ENCODE peak calls at places on chromosomes 13 and 19, in five cellular contexts. One of them, this sample, is unnamed. For H3K27me3, the result is how much of the 10 kb centered on the place peaks cover.

GRCh38 chr19:10114651-10115391 is 3.3 kb downstream of the P2RY11 start:
- DNase-seq in AG04450: no peak
- DNase-seq in fibroblast of lung: no peak
- DNase-seq in H9: no peak
- DNase-seq in cardiac muscle cell: no peak
- DNase-seq in this sample: no peak

GRCh38 chr13:99393791-99394735 is 86.9 kb upstream of the GPR183 start:
- DNase-seq in AG04450: no peak
- DNase-seq in fibroblast of lung: no peak
- DNase-seq in H9: no peak
- DNase-seq in cardiac muscle cell: no peak
- DNase-seq in this sample: no peak

GRCh38 chr19:14979498-14980255 is at the start of gene SLC1A6:
- DNase-seq in AG04450: no peak
- DNase-seq in fibroblast of lung: no peak
- DNase-seq in H9: peak
- DNase-seq in cardiac muscle cell: peak
- DNase-seq in this sample: no peak

GRCh38 chr19:10876459-10877240 is 5.3 kb downstream of the CARM1 start:
- DNase-seq in AG04450: no peak
- DNase-seq in fibroblast of lung: no peak
- DNase-seq in H9: no peak
- DNase-seq in cardiac muscle cell: no peak
- DNase-seq in this sample: no peak

GRCh38 chr13:107765724-107766436 is 449.5 kb downstream of the LIG4 start:
- DNase-seq in AG04450: no peak
- DNase-seq in fibroblast of lung: no peak
- DNase-seq in H9: no peak
- DNase-seq in cardiac muscle cell: no peak
- DNase-seq in this sample: no peak

GRCh38 chr19:17329768-17330545 is 4.7 kb downstream of the ANO8 start:
- DNase-seq in AG04450: no peak
- DNase-seq in fibroblast of lung: no peak
- DNase-seq in H9: no peak
- DNase-seq in cardiac muscle cell: no peak
- DNase-seq in this sample: no peak

GRCh38 chr19:15300533-15301194 is 31.7 kb downstream of the BRD4 start:
- DNase-seq in AG04450: peak
- DNase-seq in fibroblast of lung: peak
- DNase-seq in H9: no peak
- DNase-seq in cardiac muscle cell: no peak
- DNase-seq in this sample: peak

GRCh38 chr13:73618275-73618865 is 515.8 kb downstream of the KLF12 start:
- DNase-seq in AG04450: no peak
- DNase-seq in fibroblast of lung: no peak
- DNase-seq in H9: no peak
- DNase-seq in cardiac muscle cell: no peak
- DNase-seq in this sample: no peak

GRCh38 chr13:101475536-101475935 is 23.1 kb downstream of the ITGBL1 start:
- DNase-seq in AG04450: no peak
- DNase-seq in fibroblast of lung: no peak
- DNase-seq in H9: no peak
- DNase-seq in cardiac muscle cell: no peak
- DNase-seq in this sample: no peak

GRCh38 chr19:37983916-37984315 is 76.9 kb downstream of the SIPA1L3 start:
- DNase-seq in AG04450: no peak
- DNase-seq in fibroblast of lung: no peak
- DNase-seq in H9: no peak
- DNase-seq in cardiac muscle cell: no peak
- DNase-seq in this sample: no peak

DNA sequence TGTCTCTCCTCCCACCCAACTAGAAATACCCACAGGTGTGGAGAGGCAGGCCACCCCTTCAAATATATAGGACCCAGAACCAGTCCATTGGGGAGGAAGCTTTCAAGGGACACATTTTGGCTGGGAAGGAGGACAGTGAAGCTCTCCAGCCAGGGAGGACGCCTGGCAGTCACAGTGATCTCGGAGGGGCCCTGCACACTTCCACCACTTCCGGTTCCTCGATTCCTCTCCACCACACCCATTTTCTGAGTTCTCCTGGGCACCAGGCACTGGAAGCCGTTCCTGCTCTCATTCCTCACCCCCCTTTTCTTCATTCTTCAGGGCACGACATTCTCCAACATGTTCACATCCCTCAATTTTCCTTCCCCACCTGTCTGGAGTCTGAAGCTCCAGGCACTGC is 30.4 kb upstream of the CEACAM21 start:
- DNase-seq in AG04450: no peak
- DNase-seq in fibroblast of lung: no peak
- DNase-seq in H9: no peak
- DNase-seq in cardiac muscle cell: no peak
- DNase-seq in this sample: no peak
- H3K27me3 ChIP-seq in AG04450: under half
- H3K27me3 ChIP-seq in fibroblast of lung: under half
- H3K27me3 ChIP-seq in H9: under half
- H3K27me3 ChIP-seq in cardiac muscle cell: under half
- H3K27me3 ChIP-seq in this sample: under half

DNA sequence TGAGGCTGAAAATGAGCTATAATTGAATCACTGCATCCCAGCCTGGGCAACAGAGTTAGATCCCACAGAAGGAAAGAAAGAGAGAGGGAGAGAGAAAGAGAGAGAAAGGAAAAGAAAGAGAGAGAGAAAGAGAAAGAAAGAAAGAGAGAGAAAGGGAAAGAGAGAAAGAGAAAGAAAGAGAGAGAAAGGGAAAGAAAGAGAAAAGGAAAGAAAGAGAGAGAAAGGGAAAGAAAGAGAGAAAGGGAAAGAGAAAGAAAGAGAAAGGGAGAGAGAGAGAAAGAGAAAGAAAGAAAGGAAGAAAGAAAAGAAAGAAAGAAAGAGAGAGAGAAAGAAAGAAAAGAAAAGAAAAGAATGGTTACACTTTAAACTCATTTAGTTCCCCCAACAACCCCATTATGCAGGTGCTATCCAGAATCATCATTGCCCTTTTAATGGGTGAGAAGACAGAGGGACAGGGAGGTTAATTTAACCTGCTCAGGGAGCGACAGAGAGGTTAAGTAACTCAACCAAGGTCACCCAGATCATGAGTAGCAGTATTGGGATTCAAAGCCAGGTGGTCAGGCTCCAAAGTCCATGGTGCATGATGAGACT is 10.2 kb upstream of the DPP9 start:
- DNase-seq in AG04450: no peak
- DNase-seq in fibroblast of lung: no peak
- DNase-seq in H9: no peak
- DNase-seq in cardiac muscle cell: no peak
- DNase-seq in this sample: no peak
- TF ChIP-seq CTCF in AG04450: no peak
- TF ChIP-seq CTCF in fibroblast of lung: no peak
- TF ChIP-seq CTCF in H9: no peak
- TF ChIP-seq CTCF in cardiac muscle cell: no peak
- TF ChIP-seq CTCF in this sample: no peak

GRCh38 chr19:1675633-1676350 is 23.4 kb upstream of the TCF3 start:
- DNase-seq in AG04450: no peak
- DNase-seq in fibroblast of lung: no peak
- DNase-seq in H9: peak
- DNase-seq in cardiac muscle cell: peak
- DNase-seq in this sample: no peak
- H3K27me3 ChIP-seq in AG04450: half or more
- H3K27me3 ChIP-seq in fibroblast of lung: under half
- H3K27me3 ChIP-seq in H9: under half
- H3K27me3 ChIP-seq in cardiac muscle cell: under half
- H3K27me3 ChIP-seq in this sample: half or more

GRCh38 chr19:12938054-12938535 is 314 bp upstream of the CALR start:
- DNase-seq in AG04450: peak
- DNase-seq in fibroblast of lung: peak
- DNase-seq in H9: peak
- DNase-seq in cardiac muscle cell: peak
- DNase-seq in this sample: peak
- TF ChIP-seq CTCF in AG04450: no peak
- TF ChIP-seq CTCF in fibroblast of lung: no peak
- TF ChIP-seq CTCF in H9: no peak
- TF ChIP-seq CTCF in cardiac muscle cell: peak
- TF ChIP-seq CTCF in this sample: peak

GRCh38 chr19:42693760-42694350 is 46.4 kb downstream of the PSG3 start:
- DNase-seq in AG04450: peak
- DNase-seq in fibroblast of lung: peak
- DNase-seq in H9: no peak
- DNase-seq in cardiac muscle cell: no peak
- DNase-seq in this sample: peak
- H3K27me3 ChIP-seq in AG04450: under half
- H3K27me3 ChIP-seq in fibroblast of lung: under half
- H3K27me3 ChIP-seq in H9: under half
- H3K27me3 ChIP-seq in cardiac muscle cell: under half
- H3K27me3 ChIP-seq in this sample: half or more

GRCh38 chr13:62357887-62358645 is 942.4 kb upstream of the PCDH20 start:
- DNase-seq in AG04450: peak
- DNase-seq in fibroblast of lung: peak
- DNase-seq in H9: peak
- DNase-seq in cardiac muscle cell: peak
- DNase-seq in this sample: peak
- TF ChIP-seq CTCF in AG04450: peak
- TF ChIP-seq CTCF in fibroblast of lung: peak
- TF ChIP-seq CTCF in H9: peak
- TF ChIP-seq CTCF in cardiac muscle cell: peak
- TF ChIP-seq CTCF in this sample: peak

This sample was measured in foreskin keratinocyte.